ENCODE peak calls at places on chromosome 12, in five cellular contexts. P, E, O, C and S are unnamed samples.

GRCh38 chr12:6996040-6996441 is 22.2 kb downstream of the LPCAT3 start:
- DNase-seq in P (no peak), E (no peak), O (peak; percentile 75), C (peak; percentile 76), S (no peak)

GRCh38 chr12:93911436-93911835 is 234.3 kb downstream of the CRADD start:
- DNase-seq in P (no peak), E (no peak), O (peak; percentile 47), C (peak; percentile 10), S (no peak)

GRCh38 chr12:20214286-20214685 is 154.1 kb upstream of the PDE3A start:
- DNase-seq in P (no peak), E (no peak), O (no peak), C (peak; percentile 13), S (no peak)

GRCh38 chr12:24230061-24230460 is 280.6 kb upstream of the SOX5 start:
- DNase-seq in P (no peak), E (no peak), O (no peak), C (no peak), S (no peak)

GRCh38 chr12:6234906-6235305 is 34.7 kb downstream of the CD9 start:
- DNase-seq in P (no peak), E (no peak), O (no peak), C (no peak), S (no peak)

GRCh38 chr12:123142518-123142840 is 8.4 kb downstream of the PITPNM2 start:
- DNase-seq in P (no peak), E (no peak), O (peak; percentile 67), C (no peak), S (no peak)

GRCh38 chr12:50326636-50327284 is 43.4 kb upstream of the LIMA1 start:
- DNase-seq in P (no peak), E (peak; percentile 12), O (peak; percentile 55), C (peak; percentile 56), S (peak; percentile 46)

GRCh38 chr12:21788089-21788983 is 13.8 kb upstream of the KCNJ8 start:
- DNase-seq in P (no peak), E (no peak), O (no peak), C (no peak), S (no peak)

GRCh38 chr12:12909228-12909994 is 18.0 kb downstream of the GPRC5A start:
- DNase-seq in P (no peak), E (no peak), O (no peak), C (no peak), S (no peak)

GRCh38 chr12:90235642-90236041 is 527.0 kb upstream of the ATP2B1 start:
- DNase-seq in P (no peak), E (no peak), O (peak; percentile 30), C (peak; percentile 58), S (peak; percentile 35)

GRCh38 chr12:6567112-6567680 is 895 bp downstream of the NOP2 start:
- DNase-seq in P (no peak), E (no peak), O (no peak), C (peak; percentile 31), S (no peak)

GRCh38 chr12:51814311-51815088 is 34.0 kb downstream of the FIGNL2 start:
- DNase-seq in P (peak; percentile 55), E (peak; percentile 55), O (peak; percentile 83), C (peak; percentile 93), S (peak; percentile 59)

GRCh38 chr12:109888179-109889020 is 8.1 kb upstream of the GLTP start:
- DNase-seq in P (peak; percentile 34), E (no peak), O (peak; percentile 97), C (peak; percentile 98), S (peak; percentile 93)

GRCh38 chr12:122080149-122081107 is 1.9 kb downstream of the MLXIP start:
- DNase-seq in P (no peak), E (peak; percentile 20), O (peak; percentile 84), C (peak; percentile 86), S (peak; percentile 74)

GRCh38 chr12:62684586-62685295 is 218.1 kb downstream of the MON2 start:
- DNase-seq in P (no peak), E (no peak), O (peak; percentile 97), C (peak; percentile 88), S (no peak)

GRCh38 chr12:99131761-99132199 is 486.7 kb downstream of the APAF1 start:
- DNase-seq in P (no peak), E (no peak), O (no peak), C (peak; percentile 39), S (no peak)

GRCh38 chr12:31220633-31221565 is 105.1 kb downstream of the SINHCAF start:
- DNase-seq in P (no peak), E (no peak), O (peak; percentile 12), C (peak; percentile 22), S (peak; percentile 14)

GRCh38 chr12:56628671-56629458 is 1.3 kb downstream of the BAZ2A start:
- DNase-seq in P (peak; percentile 76), E (peak; percentile 30), O (peak; percentile 75), C (peak; percentile 83), S (peak; percentile 64)

GRCh38 chr12:124768462-124769165 is 95.0 kb downstream of the SCARB1 start:
- DNase-seq in P (no peak), E (no peak), O (no peak), C (peak; percentile 25), S (no peak)

GRCh38 chr12:2270846-2271245 is 218.1 kb downstream of the CACNA1C start:
- DNase-seq in P (no peak), E (no peak), O (no peak), C (no peak), S (no peak)

GRCh38 chr12:75837700-75838099 is 193.9 kb downstream of the PHLDA1 start:
- DNase-seq in P (no peak), E (no peak), O (no peak), C (no peak), S (no peak)

GRCh38 chr12:132559652-132560420 is 50.5 kb downstream of the LRCOL1 start:
- DNase-seq in P (peak; percentile 24), E (peak; percentile 68), O (peak; percentile 35), C (peak; percentile 65), S (peak; percentile 13)

GRCh38 chr12:89504560-89505346 is 19.8 kb downstream of the GALNT4 start:
- DNase-seq in P (no peak), E (no peak), O (no peak), C (no peak), S (no peak)

GRCh38 chr12:4273651-4274395 is at the start of gene CCND2:
- DNase-seq in P (peak; percentile 58), E (no peak), O (peak; percentile 28), C (peak; percentile 70), S (peak; percentile 34)

GRCh38 chr12:70840966-70841365 is 79.6 kb downstream of the PTPRR start:
- DNase-seq in P (no peak), E (no peak), O (peak; percentile 11), C (peak; percentile 76), S (no peak)

GRCh38 chr12:12194206-12194605 is 72.6 kb downstream of the LRP6 start:
- DNase-seq in P (no peak), E (no peak), O (no peak), C (peak; percentile 41), S (peak; percentile 33)

GRCh38 chr12:40198601-40199000 is 26.2 kb upstream of the LRRK2 start:
- DNase-seq in P (no peak), E (no peak), O (no peak), C (peak; percentile 18), S (no peak)

GRCh38 chr12:42669471-42669997 is 80.0 kb upstream of the PRICKLE1 start:
- DNase-seq in P (no peak), E (no peak), O (no peak), C (peak; percentile 16), S (no peak)

GRCh38 chr12:114638790-114639435 is 45.1 kb downstream of the TBX3 start:
- DNase-seq in P (no peak), E (no peak), O (no peak), C (no peak), S (no peak)

GRCh38 chr12:13008741-13009380 is 8.8 kb upstream of the HEBP1 start:
- DNase-seq in P (no peak), E (no peak), O (peak; percentile 35), C (peak; percentile 40), S (no peak)

GRCh38 chr12:26713885-26714383 is 119.1 kb downstream of the ITPR2 start:
- DNase-seq in P (no peak), E (no peak), O (no peak), C (no peak), S (no peak)

GRCh38 chr12:107402041-107403022 is 283.3 kb upstream of the PWP1 start:
- DNase-seq in P (peak; percentile 59), E (peak; percentile 80), O (peak; percentile 53), C (peak; percentile 78), S (peak; percentile 35)